ENCODE peak calls at places on chromosomes 16 and 17, in four cellular contexts. L is astrocyte, D is anterior cingulate cortex, Y is KG1. E is an unnamed sample.

GRCh38 chr16:57388359-57389086 is 16.0 kb upstream of the CCL17 start:
- DNase-seq in L (no peak), Y (no peak), D (no peak), E (no peak)

GRCh38 chr16:8600144-8600856 is 10.0 kb upstream of the TMEM114 start:
- DNase-seq in D (no peak), Y (no peak), L (no peak), E (no peak)

GRCh38 chr17:53426505-53426904 is 396.2 kb upstream of the KIF2B start:
- DNase-seq in D (no peak), L (no peak), Y (no peak), E (no peak)

GRCh38 chr17:66625321-66625767 is 209.6 kb upstream of the CACNG5 start:
- DNase-seq in Y (no peak), L (peak), D (no peak), E (no peak)

GRCh38 chr16:827513-827912 is 27.0 kb upstream of the GNG13 start:
- DNase-seq in Y (no peak), L (no peak), D (no peak), E (no peak)

GRCh38 chr17:39671651-39672521 is 3.6 kb downstream of the PNMT start:
- DNase-seq in D (peak), Y (no peak), L (peak), E (no peak)

GRCh38 chr16:54986404-54986803 is 55.7 kb downstream of the IRX5 start:
- DNase-seq in Y (no peak), D (no peak), L (no peak), E (no peak)

GRCh38 chr17:29560306-29560705 is 6.5 kb downstream of the ABHD15 start:
- DNase-seq in Y (no peak), D (no peak), L (no peak), E (no peak)

GRCh38 chr17:31405941-31406371 is 14.5 kb downstream of the RAB11FIP4 start:
- DNase-seq in Y (no peak), L (no peak), D (no peak), E (no peak)

GRCh38 chr16:4796982-4797804 is 2.0 kb downstream of the SMIM22 start:
- DNase-seq in Y (no peak), L (no peak), D (no peak), E (no peak)

GRCh38 chr16:57106767-57107166 is 14.4 kb downstream of the CPNE2 start:
- DNase-seq in L (no peak), Y (no peak), D (no peak), E (no peak)

GRCh38 chr17:4480929-4481898 is 17.5 kb upstream of the SPNS2 start:
- DNase-seq in L (no peak), Y (peak), D (no peak), E (no peak)

GRCh38 chr17:65472602-65473001 is 88.8 kb downstream of the AXIN2 start:
- DNase-seq in D (no peak), L (peak), Y (no peak), E (no peak)

GRCh38 chr17:57849163-57849873 is 526 bp downstream of the MRPS23 start:
- DNase-seq in Y (no peak), D (no peak), L (no peak), E (no peak)

GRCh38 chr17:42387221-42387657 is 1.0 kb downstream of the STAT3 start:
- DNase-seq in D (no peak), L (peak), Y (no peak), E (no peak)

GRCh38 chr17:55710829-55711496 is 11.7 kb downstream of the TMEM100 start:
- DNase-seq in D (no peak), Y (no peak), L (no peak), E (no peak)

GRCh38 chr17:77723909-77724875 is 234.3 kb upstream of the TNRC6C start:
- DNase-seq in D (no peak), L (no peak), Y (no peak), E (no peak)